ENCODE peak calls at places on chromosomes 4 and X, in six cellular contexts. F, U, A, N, Z and H are unnamed samples.

GRCh38 chrX:100636321-100636991 is at the start of gene TSPAN6:
- DNase-seq in F (peak), Z (peak), U (peak), N (no peak), A (peak), H (peak)

GRCh38 chr4:8515316-8516060 is 64.7 kb upstream of the GPR78 start:
- DNase-seq in N (no peak), Z (no peak), F (no peak), A (no peak), U (peak), H (no peak)

GRCh38 chr4:28093071-28093470 is 1232.4 kb downstream of the STIM2 start:
- DNase-seq in U (no peak), Z (no peak), F (no peak), A (no peak), N (no peak), H (no peak)

GRCh38 chrX:13658602-13659001 is 5.7 kb downstream of the TCEANC start:
- DNase-seq in N (peak), U (peak), Z (no peak), A (no peak), F (peak), H (peak)

GRCh38 chr4:147174561-147174960 is 228.9 kb upstream of the TTC29 start:
- DNase-seq in N (no peak), U (no peak), F (no peak), Z (no peak), A (no peak), H (no peak)

GRCh38 chr4:150033937-150034336 is 44.3 kb upstream of the DCLK2 start:
- DNase-seq in F (no peak), U (peak), Z (no peak), A (no peak), N (no peak), H (no peak)

GRCh38 chrX:33307954-33308353 is 96.6 kb upstream of the DMD start:
- DNase-seq in N (no peak), Z (no peak), U (peak), A (no peak), F (no peak), H (no peak)

GRCh38 chr4:119512398-119512797 is 116.2 kb downstream of the PDE5A start:
- DNase-seq in U (no peak), A (no peak), F (no peak), N (no peak), Z (no peak), H (no peak)

GRCh38 chr4:99352602-99353580 is at the start of gene ADH1C:
- DNase-seq in F (no peak), A (no peak), Z (no peak), N (no peak), U (peak), H (no peak)

GRCh38 chr4:26857278-26858034 is 3.2 kb upstream of the STIM2 start:
- DNase-seq in A (peak), F (peak), U (peak), N (peak), Z (peak), H (peak)

GRCh38 chr4:83178029-83178428 is 63.5 kb upstream of the PLAC8 start:
- DNase-seq in F (no peak), N (no peak), U (no peak), A (no peak), Z (no peak), H (peak)

GRCh38 chrX:40175416-40176255 is 77.9 kb upstream of the BCOR start:
- DNase-seq in F (peak), U (peak), N (peak), A (peak), Z (peak), H (peak)

GRCh38 chrX:5898463-5898862 is 330.2 kb downstream of the NLGN4X start:
- DNase-seq in A (no peak), N (no peak), Z (no peak), F (no peak), U (no peak), H (no peak)

GRCh38 chr4:26130173-26130572 is 190.6 kb upstream of the RBPJ start:
- DNase-seq in A (no peak), Z (no peak), U (no peak), F (no peak), N (no peak), H (peak)

GRCh38 chrX:54182864-54183613 is at the start of gene FAM120C:
- DNase-seq in U (peak), F (peak), Z (peak), N (peak), A (peak), H (peak)

GRCh38 chr4:25448379-25449109 is 71.5 kb downstream of the ANAPC4 start:
- DNase-seq in A (no peak), Z (no peak), F (no peak), U (peak), N (no peak), H (no peak)

GRCh38 chr4:156190606-156191005 is 236.9 kb upstream of the CTSO start:
- DNase-seq in N (no peak), Z (no peak), U (peak), A (no peak), F (no peak), H (no peak)

GRCh38 chr4:2935762-2936743 is 27.2 kb downstream of the NOP14 start:
- DNase-seq in N (peak), F (peak), Z (no peak), A (no peak), U (peak), H (peak)

GRCh38 chr4:18571252-18571885 is 549.8 kb upstream of the LCORL start:
- DNase-seq in A (no peak), F (no peak), U (no peak), Z (no peak), N (no peak), H (no peak)

GRCh38 chrX:15834827-15835595 is 19.6 kb downstream of the AP1S2 start:
- DNase-seq in N (no peak), U (peak), Z (no peak), F (no peak), A (no peak), H (no peak)

GRCh38 chr4:113049421-113050355 is at the start of gene ANK2:
- DNase-seq in A (peak), N (no peak), U (no peak), Z (no peak), F (no peak), H (no peak)

GRCh38 chr4:6109842-6110560 is 90.3 kb downstream of the JAKMIP1 start:
- DNase-seq in U (no peak), N (peak), A (no peak), F (no peak), Z (no peak), H (peak)

GRCh38 chrX:53438832-53439230 is 4.7 kb upstream of the HSD17B10 start:
- DNase-seq in N (no peak), A (no peak), U (no peak), Z (no peak), F (no peak), H (no peak)

GRCh38 chrX:108584617-108585211 is 145.1 kb downstream of the COL4A5 start:
- DNase-seq in N (peak), A (peak), F (no peak), Z (no peak), U (peak), H (peak)
- TF ChIP-seq CTCF in N (peak), A (peak), F (no peak), Z (no peak), U (peak), H (peak)

GRCh38 chr4:140400111-140400510 is 26.7 kb downstream of the SCOC start:
- DNase-seq in N (no peak), A (no peak), Z (no peak), F (no peak), U (no peak), H (no peak)

GRCh38 chr4:140395668-140396067 is 22.2 kb downstream of the SCOC start:
- DNase-seq in F (no peak), N (no peak), U (no peak), Z (no peak), A (no peak), H (no peak)
- TF ChIP-seq CTCF in F (no peak), N (no peak), U (no peak), Z (no peak), A (no peak), H (no peak)

DNA sequence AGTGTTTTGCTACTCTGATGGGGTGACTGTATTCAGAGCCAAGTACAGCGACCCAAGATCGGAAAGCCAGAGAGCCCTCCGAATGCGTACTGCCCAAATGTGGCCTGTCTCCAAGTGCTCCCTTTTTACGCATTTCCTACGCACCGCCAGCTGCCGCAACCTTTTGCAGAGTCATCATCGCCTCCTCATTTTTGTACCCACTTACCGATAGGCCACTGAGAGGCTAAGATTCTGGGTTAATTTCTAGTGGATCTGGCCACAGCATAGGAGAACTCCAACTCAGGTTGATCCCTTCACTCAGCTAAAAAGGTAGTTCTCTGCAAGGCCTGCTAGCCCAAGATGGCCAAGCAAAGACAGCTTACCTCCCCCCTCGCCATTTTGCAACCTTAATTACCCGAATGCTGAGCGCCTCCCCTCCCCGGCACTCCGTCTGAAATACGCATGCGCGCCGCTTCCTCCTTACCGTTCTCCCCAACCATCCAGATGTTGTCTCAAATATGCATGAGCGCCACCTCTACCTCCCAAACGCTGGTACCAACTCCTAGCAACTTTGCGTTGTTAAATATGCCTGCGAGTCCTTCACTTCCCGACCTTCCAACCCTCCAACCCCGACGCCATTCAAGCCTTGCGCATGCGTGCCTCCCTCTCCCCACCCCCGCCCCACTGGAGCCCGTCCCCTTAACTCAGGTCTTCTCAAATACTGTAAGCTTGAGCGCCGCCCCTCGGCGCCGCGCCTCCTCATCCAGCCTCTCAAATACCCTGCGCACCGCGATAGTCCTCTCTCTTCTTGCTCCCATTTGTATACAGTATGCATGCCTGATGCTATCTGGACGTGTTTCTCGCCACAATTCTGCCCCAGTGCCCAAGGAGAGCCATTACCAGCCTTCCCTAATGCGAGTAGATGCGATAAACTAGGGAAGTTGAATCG is 11.8 kb upstream of the ZCCHC13 start:
- DNase-seq in N (peak), F (peak), Z (peak), A (peak), U (peak), H (peak)
- TF ChIP-seq CTCF in N (peak), F (no peak), Z (no peak), A (no peak), U (peak), H (peak)

GRCh38 chr4:182925298-182925738 is 8.1 kb upstream of the DCTD start:
- DNase-seq in A (peak), Z (peak), U (peak), N (peak), F (peak), H (peak)

GRCh38 chr4:182927505-182927904 is 10.3 kb upstream of the DCTD start:
- DNase-seq in Z (no peak), N (no peak), F (no peak), U (no peak), A (no peak), H (no peak)

GRCh38 chr4:182929296-182929695 is 12.1 kb upstream of the DCTD start:
- DNase-seq in F (no peak), U (peak), A (no peak), Z (no peak), N (no peak), H (no peak)

GRCh38 chr4:182924497-182924896 is 7.3 kb upstream of the DCTD start:
- DNase-seq in F (no peak), A (no peak), N (no peak), Z (no peak), U (peak), H (no peak)

GRCh38 chr4:182928061-182928460 is 10.9 kb upstream of the DCTD start:
- DNase-seq in U (no peak), N (no peak), A (peak), Z (no peak), F (no peak), H (peak)
- TF ChIP-seq CTCF in U (peak), N (peak), A (peak), Z (no peak), F (no peak), H (peak)

DNA sequence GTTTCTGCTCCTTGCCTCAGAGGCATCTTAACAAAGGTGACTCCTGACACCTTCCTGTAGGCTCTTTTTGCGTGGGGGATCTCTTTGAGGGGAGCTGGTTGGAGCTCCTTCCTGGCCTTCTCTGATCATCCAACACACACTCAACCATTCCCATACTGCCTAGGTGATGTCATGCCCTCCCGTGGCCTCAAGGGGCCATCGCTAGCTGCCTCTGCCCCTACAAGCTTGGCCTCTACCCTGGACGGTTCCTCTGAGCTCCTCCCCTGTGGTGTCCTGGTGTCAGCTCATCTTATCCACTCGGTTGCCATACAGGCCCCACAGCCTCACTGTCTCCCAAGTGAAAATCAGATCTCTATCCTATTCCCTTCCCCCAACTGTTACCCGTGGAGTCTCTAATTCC is 13.7 kb upstream of the ZNF185 start:
- DNase-seq in N (no peak), Z (no peak), A (no peak), U (no peak), F (no peak), H (no peak)
- TF ChIP-seq CTCF in N (no peak), Z (no peak), A (no peak), U (no peak), F (no peak), H (no peak)